ENCODE peak calls at places on chromosomes 16 and 17, in four cellular contexts. C is WTC11, V is astrocyte of the spinal cord, P is glutamatergic neuron. T is an unnamed sample.

GRCh38 chr17:64938290-64938689 is 19.0 kb upstream of the LRRC37A3 start:
- DNase-seq in C (no peak), V (no peak), P (no peak), T (no peak)

GRCh38 chr17:80826955-80827645 is 164.5 kb upstream of the CHMP6 start:
- DNase-seq in C (no peak), V (peak), P (no peak), T (no peak)

GRCh38 chr16:58028541-58029070 is 3.1 kb downstream of the MMP15 start:
- DNase-seq in C (no peak), V (no peak), P (no peak), T (no peak)

GRCh38 chr16:83967838-83968482 is at the start of gene NECAB2:
- DNase-seq in C (peak), V (no peak), P (peak), T (peak)

GRCh38 chr16:69833357-69833781 is 71.2 kb downstream of the WWP2 start:
- DNase-seq in C (no peak), V (peak), P (no peak), T (no peak)

GRCh38 chr17:77111916-77112315 is 28.9 kb upstream of the SEC14L1 start:
- DNase-seq in C (no peak), V (no peak), P (no peak), T (no peak)

GRCh38 chr17:5019475-5019956 is 15.7 kb downstream of the SLC52A1 start:
- DNase-seq in C (peak), V (no peak), P (no peak), T (no peak)

GRCh38 chr16:11032922-11033291 is 88.5 kb downstream of the CLEC16A start:
- DNase-seq in C (no peak), V (peak), P (no peak), T (no peak)

DNA sequence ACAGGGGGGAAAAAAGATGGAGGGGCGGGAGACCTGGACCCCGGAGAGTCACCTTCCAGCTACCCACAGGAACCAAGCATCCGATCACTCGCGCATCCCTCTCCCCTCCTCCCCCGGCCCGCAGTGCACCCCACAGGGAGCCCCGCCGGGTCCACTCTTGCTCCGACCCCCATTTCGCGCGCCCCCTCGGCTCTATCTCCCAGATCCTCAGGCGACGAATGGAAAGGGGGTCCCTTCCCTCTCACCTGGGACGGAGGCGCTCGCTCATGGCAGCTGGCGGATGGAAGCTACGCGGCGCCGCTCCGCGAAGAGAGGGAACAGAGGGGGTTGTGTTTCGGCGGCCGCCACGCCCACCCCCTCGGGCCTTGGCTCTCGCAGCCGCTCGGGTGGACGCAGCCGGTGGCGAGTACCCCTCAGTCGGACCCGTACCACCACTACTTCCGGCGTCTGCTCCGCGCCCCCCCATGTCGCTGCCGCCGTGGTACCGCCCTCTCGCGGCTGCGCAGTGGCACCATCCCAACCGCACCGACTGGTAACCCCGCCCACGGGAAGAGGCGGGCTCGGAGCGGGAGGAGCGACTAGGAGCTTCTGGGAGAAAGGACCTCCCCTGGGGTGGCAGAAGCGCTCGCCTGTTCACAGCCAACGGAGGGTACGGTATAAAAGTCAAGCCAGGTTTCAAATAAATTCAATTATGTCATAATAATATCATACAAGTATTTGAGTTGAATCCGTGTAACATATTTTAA is 29.7 kb downstream of the CPSF4L start:
- DNase-seq in C (peak), V (peak), P (peak), T (peak)
- TF ChIP-seq CTCF in C (no peak), V (no peak), P (peak), T (no peak)

GRCh38 chr17:67161573-67161972 is 83.4 kb downstream of the HELZ start:
- DNase-seq in C (no peak), V (no peak), P (no peak), T (no peak)

GRCh38 chr17:67160791-67161190 is 84.2 kb downstream of the HELZ start:
- DNase-seq in C (no peak), V (no peak), P (peak), T (no peak)

GRCh38 chr17:67156269-67157199 is 88.5 kb downstream of the HELZ start:
- DNase-seq in C (no peak), V (peak), P (no peak), T (no peak)

GRCh38 chr17:67162771-67163170 is 82.2 kb downstream of the HELZ start:
- DNase-seq in C (no peak), V (no peak), P (no peak), T (no peak)

DNA sequence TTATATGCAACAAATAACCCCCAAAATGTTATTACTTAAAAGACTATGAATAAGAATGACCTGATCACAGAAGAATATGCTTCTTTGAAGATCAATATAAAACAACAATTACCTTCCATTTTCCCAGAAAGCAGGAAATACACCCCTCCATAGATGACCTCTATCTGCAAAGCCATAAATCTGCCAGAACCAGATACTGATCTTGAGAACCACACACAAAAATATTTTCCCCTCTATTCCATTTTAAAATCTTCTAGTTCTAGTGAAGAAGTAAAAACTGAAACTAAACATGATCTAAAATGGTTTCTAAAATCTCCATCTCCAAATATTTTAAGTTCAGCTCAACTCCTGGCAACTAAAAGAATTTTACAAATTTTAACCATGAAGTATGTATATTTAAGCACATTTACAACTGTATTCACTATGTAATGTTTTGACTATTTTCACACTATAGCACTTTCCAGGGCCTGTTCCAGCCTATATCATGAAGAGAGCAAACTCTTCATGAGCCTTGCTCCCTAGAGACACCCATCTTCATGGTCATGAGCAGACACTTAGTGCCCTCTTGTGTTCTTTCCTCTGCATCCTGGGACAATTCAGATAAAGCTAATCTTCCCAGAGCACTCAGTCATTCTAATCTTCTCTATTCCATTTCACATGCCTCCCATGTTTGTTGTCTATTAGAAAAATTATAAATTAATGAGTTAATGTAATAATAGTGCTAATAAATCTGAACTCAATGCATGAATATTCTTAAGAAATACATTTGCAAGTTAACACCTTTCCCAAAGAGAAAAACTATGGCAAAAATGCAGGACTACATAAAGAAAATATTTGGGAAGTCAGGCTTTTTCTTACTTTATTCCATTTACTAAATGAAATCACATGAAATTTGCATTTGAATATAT is 87.0 kb downstream of the HELZ start:
- DNase-seq in C (no peak), V (peak), P (no peak), T (no peak)
- TF ChIP-seq CTCF in C (no peak), V (peak), P (no peak), T (no peak)

GRCh38 chr16:68737730-68738590 is 868 bp downstream of the CDH1 start:
- DNase-seq in C (peak), V (no peak), P (peak), T (peak)
- TF ChIP-seq CTCF in C (no peak), V (peak), P (no peak), T (no peak)

GRCh38 chr17:75270218-75270965 is 639 bp downstream of the MIF4GD start:
- DNase-seq in C (peak), V (peak), P (peak), T (peak)

GRCh38 chr17:75272848-75273184 is 1.8 kb upstream of the MIF4GD start:
- DNase-seq in C (no peak), V (no peak), P (no peak), T (no peak)

GRCh38 chr17:75270966-75271232 is at the start of gene MIF4GD:
- DNase-seq in C (no peak), V (no peak), P (no peak), T (no peak)

GRCh38 chr17:75271233-75271954 is 363 bp upstream of the MIF4GD start:
- DNase-seq in C (peak), V (peak), P (peak), T (peak)

DNA sequence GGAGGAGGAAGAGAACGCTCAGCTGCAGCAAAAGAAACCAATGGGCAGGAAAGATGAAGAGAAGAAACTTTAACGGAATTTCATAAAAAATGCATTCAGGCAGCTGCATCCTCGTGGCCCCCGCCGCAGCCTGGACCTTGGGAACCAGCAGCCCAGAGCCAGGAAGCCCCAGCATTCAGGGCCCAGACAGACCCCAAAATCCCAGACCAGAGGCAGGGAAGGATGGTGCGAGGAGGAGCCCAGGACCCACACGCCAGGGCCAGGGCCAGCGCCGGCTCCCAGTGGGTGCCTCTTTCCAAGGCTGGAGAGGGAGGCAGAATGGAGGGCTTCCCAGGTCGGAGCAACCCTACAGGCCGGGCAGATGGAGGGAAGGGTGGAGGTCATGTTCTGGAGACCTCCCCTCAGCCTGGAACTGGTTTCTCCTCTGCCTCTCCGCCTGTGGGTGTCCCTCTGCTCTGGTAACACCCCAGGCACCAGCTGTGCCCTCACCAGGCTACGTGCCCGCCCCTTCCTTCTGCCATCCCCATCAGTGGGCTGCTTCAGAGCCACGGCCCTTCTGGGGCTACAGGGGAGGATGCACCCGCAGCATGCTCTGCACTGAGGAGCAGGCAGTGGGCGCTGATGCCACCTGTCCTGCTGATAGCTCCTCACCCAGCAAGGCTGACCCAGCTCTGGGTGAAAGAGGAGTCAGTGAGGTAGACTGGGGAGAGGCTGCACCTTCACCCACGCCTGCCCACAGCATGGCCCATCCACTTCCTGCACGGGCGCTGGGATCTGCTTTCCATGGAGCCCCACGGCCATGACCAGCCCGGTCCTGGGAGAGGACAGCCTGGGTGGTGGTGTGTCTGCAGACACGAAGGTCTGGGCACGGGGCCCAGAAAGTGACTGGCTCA is 1.2 kb upstream of the MIF4GD start:
- DNase-seq in C (no peak), V (peak), P (no peak), T (no peak)
- TF ChIP-seq CTCF in C (no peak), V (no peak), P (no peak), T (no peak)

GRCh38 chr17:36849871-36850348 is 87.4 kb upstream of the LHX1 start:
- DNase-seq in C (no peak), V (peak), P (no peak), T (no peak)
- TF ChIP-seq CTCF in C (no peak), V (peak), P (no peak), T (no peak)

GRCh38 chr16:47160422-47160821 is 16.7 kb upstream of the NETO2 start:
- DNase-seq in C (no peak), V (no peak), P (no peak), T (no peak)

GRCh38 chr16:47158991-47159390 is 15.2 kb upstream of the NETO2 start:
- DNase-seq in C (no peak), V (no peak), P (no peak), T (no peak)

GRCh38 chr16:47162670-47163420 is 19.1 kb upstream of the NETO2 start:
- DNase-seq in C (no peak), V (no peak), P (no peak), T (no peak)
- TF ChIP-seq CTCF in C (no peak), V (no peak), P (no peak), T (no peak)

GRCh38 chr16:71214771-71215381 is 15.6 kb downstream of the HYDIN start:
- DNase-seq in C (no peak), V (no peak), P (no peak), T (no peak)
- TF ChIP-seq CTCF in C (no peak), V (no peak), P (no peak), T (no peak)

GRCh38 chr17:6811520-6811919 is 20.0 kb downstream of the TEKT1 start:
- DNase-seq in C (no peak), V (no peak), P (no peak), T (no peak)
- TF ChIP-seq CTCF in C (no peak), V (no peak), P (no peak), T (no peak)

GRCh38 chr16:21277927-21278706 is at the start of gene CRYM:
- DNase-seq in C (peak), V (peak), P (peak), T (peak)

GRCh38 chr16:21281698-21282389 is 3.8 kb upstream of the CRYM start:
- DNase-seq in C (no peak), V (no peak), P (no peak), T (no peak)

GRCh38 chr16:21284414-21284813 is 6.3 kb upstream of the CRYM start:
- DNase-seq in C (no peak), V (no peak), P (no peak), T (no peak)

GRCh38 chr16:21279501-21279900 is 1.4 kb upstream of the CRYM start:
- DNase-seq in C (no peak), V (no peak), P (no peak), T (no peak)

GRCh38 chr16:21283521-21284289 is 5.6 kb upstream of the CRYM start:
- DNase-seq in C (peak), V (peak), P (peak), T (peak)
- TF ChIP-seq CTCF in C (no peak), V (peak), P (peak), T (peak)

DNA sequence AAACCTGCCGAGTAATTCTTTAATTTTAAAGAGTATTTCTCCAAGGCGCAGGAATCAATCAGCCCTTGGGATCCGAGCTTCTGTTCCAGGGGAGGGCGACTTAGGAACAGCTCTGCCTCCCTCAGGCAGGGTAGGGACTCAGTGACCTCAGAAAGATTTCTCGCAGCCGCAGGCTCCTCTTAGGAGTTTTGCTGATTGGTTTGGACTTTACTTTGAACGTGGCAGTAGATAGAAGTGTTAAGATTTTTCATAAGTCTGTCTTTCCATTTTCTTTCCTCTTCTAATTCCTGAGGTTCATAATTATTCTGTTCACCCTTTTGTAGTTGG is 95.7 kb downstream of the UTP18 start:
- DNase-seq in C (no peak), V (no peak), P (no peak), T (no peak)
- TF ChIP-seq CTCF in C (no peak), V (no peak), P (no peak), T (no peak)

T was measured in nephron progenitor cell.